ENCODE peak calls at places on chromosomes 2 and 18, in four cellular contexts. C is SW 1271, M is pancreas, V is kidney tubule cell. F is an unnamed sample.

GRCh38 chr2:30931841-30932407 is 124.7 kb upstream of the CAPN13 start:
- DNase-seq in C (no peak), M (no peak), V (no peak), F (no peak)

GRCh38 chr2:6993230-6993640 is 76.0 kb downstream of the RNF144A start:
- DNase-seq in C (no peak), M (peak; percentile 49), V (no peak), F (no peak)

GRCh38 chr2:201929627-201930026 is 104.0 kb upstream of the FZD7 start:
- DNase-seq in C (no peak), M (no peak), V (no peak), F (no peak)

GRCh38 chr18:45722899-45723298 is 1.1 kb upstream of the SLC14A1 start:
- DNase-seq in C (peak; percentile 38), M (peak; percentile 83), V (peak; percentile 79), F (no peak)

GRCh38 chr2:176817061-176817565 is 395.5 kb upstream of the HNRNPA3 start:
- DNase-seq in C (peak; percentile 3), M (no peak), V (no peak), F (no peak)

GRCh38 chr2:150548527-150548926 is 61.1 kb upstream of the RND3 start:
- DNase-seq in C (peak; percentile 16), M (no peak), V (peak; percentile 35), F (no peak)

GRCh38 chr2:68423966-68424650 is 43.0 kb downstream of the FBXO48 start:
- DNase-seq in C (no peak), M (no peak), V (no peak), F (no peak)

GRCh38 chr2:9360701-9361100 is 62.6 kb downstream of the ITGB1BP1 start:
- DNase-seq in C (no peak), M (no peak), V (no peak), F (no peak)

GRCh38 chr2:39851691-39852110 is 72.6 kb upstream of the THUMPD2 start:
- DNase-seq in C (no peak), M (no peak), V (no peak), F (no peak)

GRCh38 chr2:180983468-180984388 is 3.3 kb downstream of the UBE2E3 start:
- DNase-seq in C (peak; percentile 61), M (no peak), V (peak; percentile 67), F (no peak)

F was measured in NCI-H187 treated with DMSO at 0.1 percent for 48 hours.